ENCODE peak calls at places on chromosomes 5 and 9, in four cellular contexts. Q, E, X and C are unnamed samples.

GRCh38 chr9:34606908-34607307 is 5.0 kb downstream of the RPP25L start:
- DNase-seq in X (no peak), Q (no peak), E (no peak), C (no peak)

GRCh38 chr9:9612755-9613154 is 1000.0 kb downstream of the PTPRD start:
- DNase-seq in E (no peak), X (no peak), Q (no peak), C (no peak)

GRCh38 chr5:168422431-168422830 is 63.8 kb upstream of the RARS1 start:
- DNase-seq in E (no peak), X (no peak), Q (no peak), C (no peak)

GRCh38 chr9:35579130-35579529 is 25.9 kb upstream of the TESK1 start:
- DNase-seq in Q (no peak), E (no peak), X (no peak), C (no peak)

GRCh38 chr5:104751969-104752368 is 1189.4 kb upstream of the NUDT12 start:
- DNase-seq in E (no peak), Q (no peak), X (no peak), C (no peak)

GRCh38 chr5:173514666-173515065 is 101.8 kb downstream of the BOD1 start:
- DNase-seq in Q (no peak), X (no peak), E (no peak), C (no peak)

GRCh38 chr5:135462304-135462703 is 10.2 kb upstream of the TIFAB start:
- DNase-seq in Q (peak; percentile 61), E (no peak), X (peak; percentile 42), C (peak; percentile 38)

GRCh38 chr5:158100373-158100902 is 241.5 kb upstream of the CLINT1 start:
- DNase-seq in X (no peak), Q (no peak), E (no peak), C (no peak)

GRCh38 chr9:21135736-21136135 is 5.9 kb downstream of the IFNW1 start:
- DNase-seq in E (no peak), X (no peak), Q (no peak), C (no peak)

GRCh38 chr9:68872026-68872501 is 141.8 kb downstream of the PRKACG start:
- DNase-seq in E (no peak), X (no peak), Q (peak; percentile 82), C (no peak)

GRCh38 chr9:79026311-79026710 is 545.5 kb upstream of the TLE4 start:
- DNase-seq in E (no peak), Q (no peak), X (no peak), C (no peak)

GRCh38 chr9:72646061-72646460 is 124.7 kb downstream of the TMC1 start:
- DNase-seq in X (no peak), E (no peak), Q (no peak), C (no peak)

GRCh38 chr5:139446956-139447779 is 7.8 kb upstream of the DNAJC18 start:
- DNase-seq in E (peak; percentile 35), Q (no peak), X (peak; percentile 42), C (no peak)

GRCh38 chr9:133063500-133064231 is 1.9 kb downstream of the CEL start:
- DNase-seq in E (no peak), Q (peak; percentile 51), X (no peak), C (no peak)

GRCh38 chr5:72133212-72133990 is 26.1 kb downstream of the MAP1B start:
- DNase-seq in X (no peak), E (no peak), Q (no peak), C (no peak)

GRCh38 chr5:10351199-10351881 is 2.2 kb upstream of the MARCHF6 start:
- DNase-seq in X (peak; percentile 84), Q (no peak), E (peak; percentile 81), C (peak; percentile 41)

GRCh38 chr5:84231390-84231789 is 153.3 kb downstream of the EDIL3 start:
- DNase-seq in Q (no peak), X (no peak), E (no peak), C (no peak)

GRCh38 chr9:96057155-96057554 is 181.7 kb downstream of the ERCC6L2 start:
- DNase-seq in E (no peak), Q (no peak), X (no peak), C (no peak)

GRCh38 chr5:134113908-134114875 is at the start of gene TCF7:
- DNase-seq in E (peak; percentile 78), X (peak; percentile 82), Q (peak; percentile 94), C (peak; percentile 76)

GRCh38 chr9:6758418-6759113 is 793 bp downstream of the KDM4C start:
- DNase-seq in E (peak; percentile 31), Q (peak; percentile 89), X (peak; percentile 55), C (no peak)

GRCh38 chr5:43646997-43647396 is 44.0 kb downstream of the NNT start:
- DNase-seq in E (no peak), X (peak; percentile 31), Q (no peak), C (peak; percentile 44)

GRCh38 chr5:84688566-84688965 is 303.9 kb upstream of the EDIL3 start:
- DNase-seq in X (peak; percentile 67), E (peak; percentile 33), Q (no peak), C (peak; percentile 25)

GRCh38 chr5:169744336-169744735 is 107.3 kb downstream of the DOCK2 start:
- DNase-seq in E (no peak), X (no peak), Q (no peak), C (no peak)

GRCh38 chr9:105854783-105855709 is 160.7 kb downstream of the TMEM38B start:
- DNase-seq in Q (no peak), E (no peak), X (no peak), C (no peak)

GRCh38 chr9:113309204-113309813 is 6.1 kb upstream of the RNF183 start:
- DNase-seq in E (peak; percentile 28), Q (no peak), X (peak; percentile 72), C (peak; percentile 63)

GRCh38 chr5:171453056-171453725 is 33.7 kb downstream of the FGF18 start:
- DNase-seq in X (no peak), Q (no peak), E (no peak), C (no peak)

GRCh38 chr5:83430130-83431010 is 41.2 kb upstream of the VCAN start:
- DNase-seq in E (peak; percentile 39), X (peak; percentile 80), Q (peak; percentile 76), C (peak; percentile 73)

DNA sequence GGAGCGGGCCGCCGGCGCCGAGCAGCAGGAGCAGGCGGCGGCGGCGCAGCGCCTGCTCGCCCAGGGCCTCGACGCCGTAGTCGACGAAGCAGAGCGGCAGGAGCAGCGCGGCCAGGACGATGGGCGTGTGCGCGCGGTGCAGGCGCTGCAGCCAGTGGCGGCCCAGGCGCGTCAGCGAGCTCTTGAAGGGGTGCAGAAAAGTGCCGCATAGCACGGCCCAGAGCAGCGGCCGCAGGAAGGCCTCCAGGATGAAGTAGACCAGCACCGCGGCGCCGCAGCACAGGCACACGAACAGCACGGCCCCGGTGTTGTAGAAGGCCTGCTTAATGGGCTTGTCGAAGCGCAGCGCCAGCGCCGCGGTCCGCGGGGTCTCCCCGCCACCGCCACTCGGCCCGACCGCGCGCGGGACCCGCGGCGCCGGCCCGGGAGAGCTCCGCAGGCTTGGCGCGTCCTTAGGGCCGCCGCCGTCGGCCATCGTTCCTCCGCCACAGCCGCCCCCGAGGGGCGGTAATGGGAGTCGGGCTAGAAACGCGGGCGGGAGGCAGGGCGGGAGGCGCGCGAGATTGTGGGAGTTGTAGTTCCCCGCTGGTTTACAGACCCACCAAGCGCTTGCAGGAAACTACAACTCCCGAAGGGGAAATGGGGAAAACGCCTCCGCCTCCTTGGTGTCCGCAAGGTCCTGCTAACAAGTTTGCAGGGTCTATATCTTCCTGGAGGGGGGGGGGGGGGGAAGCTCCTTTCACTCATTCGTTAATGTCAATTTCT is at the start of gene TMEM245:
- DNase-seq in X (peak; percentile 100), Q (peak; percentile 97), E (peak; percentile 99), C (peak; percentile 99)
- H3K4me3 ChIP-seq in X (peak within 1 kb of the TSS; percentile 88), Q (peak within 1 kb of the TSS; percentile 92), E (peak within 1 kb of the TSS; percentile 83), C (peak within 1 kb of the TSS; percentile 75)

GRCh38 chr9:136667217-136667939 is 4.7 kb downstream of the EGFL7 start:
- DNase-seq in Q (no peak), E (no peak), X (no peak), C (no peak)

GRCh38 chr9:136668983-136669790 is 6.5 kb downstream of the EGFL7 start:
- DNase-seq in X (no peak), E (no peak), Q (no peak), C (no peak)

GRCh38 chr9:136669791-136670464 is 7.2 kb downstream of the EGFL7 start:
- DNase-seq in X (no peak), E (no peak), Q (no peak), C (no peak)

GRCh38 chr9:136666364-136667216 is 3.9 kb downstream of the EGFL7 start:
- DNase-seq in E (no peak), X (no peak), Q (no peak), C (no peak)

DNA sequence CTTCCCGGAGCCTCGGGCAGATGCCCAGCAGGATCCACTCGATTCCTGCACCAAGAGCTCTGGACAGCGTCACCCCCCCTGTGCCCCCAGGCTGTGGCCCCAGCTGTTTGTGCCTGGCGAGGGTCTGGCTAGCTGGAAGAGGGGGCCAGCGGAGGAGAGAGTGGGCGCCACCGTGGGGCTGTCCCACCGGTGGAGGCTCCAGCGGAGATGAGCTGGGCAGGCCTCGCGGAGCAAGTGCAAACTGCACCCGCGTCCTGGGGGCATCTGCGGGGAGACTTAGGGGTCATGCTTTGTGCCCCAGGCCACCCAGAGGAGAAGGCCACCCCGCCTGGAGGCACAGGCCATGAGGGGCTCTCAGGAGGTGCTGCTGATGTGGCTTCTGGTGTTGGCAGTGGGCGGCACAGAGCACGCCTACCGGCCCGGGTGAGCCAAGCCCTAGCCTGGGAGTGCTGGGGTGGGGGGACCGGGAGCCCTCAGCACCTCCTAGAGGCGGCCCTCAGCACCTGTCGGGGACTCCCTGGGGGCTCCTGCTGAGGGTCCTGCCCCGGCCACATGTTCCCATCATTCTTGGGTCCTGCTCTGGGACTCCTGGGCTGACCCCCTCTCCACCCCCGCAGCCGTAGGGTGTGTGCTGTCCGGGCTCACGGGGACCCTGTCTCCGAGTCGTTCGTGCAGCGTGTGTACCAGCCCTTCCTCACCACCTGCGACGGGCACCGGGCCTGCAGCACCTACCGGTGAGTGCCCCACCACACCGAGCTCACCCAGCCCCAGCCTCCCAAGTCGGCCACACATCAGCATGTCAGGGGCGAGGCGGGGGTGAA is 5.4 kb downstream of the EGFL7 start:
- DNase-seq in X (no peak), Q (no peak), E (no peak), C (no peak)
- TF ChIP-seq CTCF in X (no peak), Q (no peak), E (no peak), C (no peak)

DNA sequence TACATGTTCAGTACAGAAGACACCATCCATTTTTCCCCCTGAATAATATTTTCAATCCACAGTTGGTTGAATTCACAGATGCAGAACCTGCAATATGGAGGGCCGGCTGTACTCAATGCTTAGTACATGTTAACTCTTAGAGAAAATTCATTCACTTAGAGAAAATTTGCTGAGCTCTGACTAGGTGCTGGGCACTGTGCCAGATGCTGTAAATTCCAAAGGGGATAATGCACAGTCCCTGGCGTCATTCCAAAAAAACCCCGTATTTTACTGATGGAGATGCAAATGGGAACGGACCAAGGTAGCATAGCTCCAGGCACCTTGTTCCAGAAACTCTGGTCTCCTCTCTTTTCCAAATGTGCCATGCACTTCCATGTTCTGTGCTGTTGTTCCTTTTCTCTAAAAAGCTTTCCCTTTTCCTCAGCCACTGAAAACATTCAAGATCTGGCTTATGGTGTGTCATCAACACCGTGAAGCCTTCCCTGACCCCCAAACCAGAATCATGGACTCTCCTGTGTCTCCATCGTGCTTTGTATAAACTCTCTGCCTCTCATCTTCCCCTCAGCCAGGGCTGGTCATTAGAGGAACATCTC is 55.7 kb upstream of the COL15A1 start:
- DNase-seq in X (no peak), E (no peak), Q (no peak), C (peak; percentile 63)
- H3K4me3 ChIP-seq in X (no peak overlapping the region), E (no peak overlapping the region), Q (no peak overlapping the region), C (no peak overlapping the region)

GRCh38 chr5:156052697-156053455 is 274.1 kb upstream of the SGCD start:
- DNase-seq in Q (no peak), X (no peak), E (no peak), C (no peak)

DNA sequence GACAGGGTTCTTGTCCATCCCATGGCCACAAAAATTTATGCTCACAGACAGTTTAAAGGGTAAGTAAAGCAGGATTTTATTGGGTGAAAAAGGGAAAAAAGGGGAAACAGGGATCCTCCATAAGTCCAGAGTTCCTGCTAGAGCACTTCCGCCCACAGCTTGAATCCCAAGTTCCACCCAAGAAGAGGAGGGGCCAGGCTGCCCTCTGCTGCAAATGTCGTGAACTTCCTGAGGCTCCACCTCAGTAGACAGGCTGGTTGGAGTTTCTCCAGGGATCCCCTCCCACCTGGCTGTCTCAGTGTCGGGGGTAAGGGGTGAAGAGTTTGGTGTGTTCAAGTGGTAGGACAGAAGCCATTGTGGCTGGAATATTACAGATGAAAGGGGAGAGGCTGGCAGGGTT is 275.0 kb upstream of the SGCD start:
- DNase-seq in X (no peak), Q (no peak), E (no peak), C (no peak)
- TF ChIP-seq CTCF in X (no peak), Q (no peak), E (no peak), C (no peak)